ENCODE peak calls at places on chromosomes 4 and X, in nine cellular contexts. Q is Panc1, P is esophagus muscularis mucosa, G is upper lobe of left lung, C is transverse colon, Z is breast epithelium, L is HL-60, W is endothelial cell of umbilical vein, I is stomach. B is an unnamed sample.

GRCh38 chr4:40978548-40978947 is 228.8 kb downstream of the NSUN7 start:
- DNase-seq in Q (no peak), P (no peak), G (no peak), C (no peak), Z (no peak), L (no peak), W (no peak), I (no peak), B (no peak)

GRCh38 chrX:40526412-40526811 is 54.4 kb upstream of the ATP6AP2 start:
- DNase-seq in Q (no peak), P (no peak), G (no peak), C (no peak), Z (no peak), L (no peak), W (no peak), I (no peak), B (no peak)

GRCh38 chr4:118968813-118969212 is 80.2 kb downstream of the SYNPO2 start:
- DNase-seq in Q (no peak), P (peak), G (no peak), C (no peak), Z (no peak), L (no peak), W (no peak), I (no peak), B (no peak)

GRCh38 chr4:184369871-184370270 is 104.5 kb downstream of the IRF2 start:
- DNase-seq in Q (no peak), P (no peak), G (no peak), C (no peak), Z (no peak), L (no peak), W (no peak), I (no peak), B (no peak)

GRCh38 chr4:151770154-151770553 is 9.3 kb upstream of the GATB start:
- DNase-seq in Q (no peak), P (no peak), G (no peak), C (no peak), Z (no peak), L (no peak), W (no peak), I (no peak), B (no peak)

GRCh38 chr4:175947117-175947722 is 118.4 kb upstream of the WDR17 start:
- DNase-seq in Q (no peak), P (no peak), G (no peak), C (no peak), Z (no peak), L (no peak), W (peak), I (no peak), B (no peak)

GRCh38 chrX:85851418-85851817 is 195.9 kb downstream of the CHM start:
- DNase-seq in Q (peak), P (no peak), G (peak), C (peak), Z (no peak), L (no peak), W (peak), I (peak), B (no peak)

GRCh38 chr4:144906181-144906895 is 191.7 kb downstream of the ANAPC10 start:
- DNase-seq in Q (no peak), P (no peak), G (no peak), C (no peak), Z (no peak), L (peak), W (peak), I (no peak), B (no peak)

GRCh38 chr4:38128478-38129451 is 168.6 kb downstream of the PTTG2 start:
- DNase-seq in Q (no peak), P (no peak), G (no peak), C (peak), Z (no peak), L (no peak), W (no peak), I (no peak), B (no peak)

GRCh38 chr4:29304595-29304994 is 1415.6 kb upstream of the PCDH7 start:
- DNase-seq in Q (no peak), P (no peak), G (no peak), C (no peak), Z (no peak), L (no peak), W (no peak), I (no peak), B (no peak)

GRCh38 chr4:166078383-166078782 is 205.3 kb downstream of the TLL1 start:
- DNase-seq in Q (no peak), P (no peak), G (no peak), C (no peak), Z (no peak), L (no peak), W (no peak), I (no peak), B (no peak)

GRCh38 chr4:178681871-178682270 is 1239.6 kb upstream of the AGA start:
- DNase-seq in Q (no peak), P (no peak), G (no peak), C (no peak), Z (no peak), L (no peak), W (no peak), I (no peak), B (no peak)

GRCh38 chrX:14729058-14729457 is 143.8 kb downstream of the FANCB start:
- DNase-seq in Q (no peak), P (no peak), G (no peak), C (no peak), Z (no peak), L (no peak), W (no peak), I (no peak), B (no peak)

GRCh38 chr4:184384056-184384809 is 90.1 kb downstream of the IRF2 start:
- DNase-seq in Q (peak), P (no peak), G (peak), C (peak), Z (peak), L (peak), W (peak), I (peak), B (peak)

GRCh38 chr4:33052241-33052640 is 2332.1 kb downstream of the PCDH7 start:
- DNase-seq in Q (no peak), P (no peak), G (no peak), C (no peak), Z (no peak), L (no peak), W (no peak), I (no peak), B (no peak)

GRCh38 chrX:115898382-115899001 is 272.1 kb upstream of the AGTR2 start:
- DNase-seq in Q (no peak), P (no peak), G (peak), C (peak), Z (peak), L (no peak), W (no peak), I (peak), B (no peak)

GRCh38 chr4:3305610-3306371 is 13.0 kb downstream of the RGS12 start:
- DNase-seq in Q (no peak), P (no peak), G (no peak), C (no peak), Z (no peak), L (peak), W (peak), I (no peak), B (no peak)

GRCh38 chr4:2248044-2248780 is 6.3 kb upstream of the HAUS3 start:
- DNase-seq in Q (no peak), P (peak), G (no peak), C (no peak), Z (peak), L (no peak), W (no peak), I (peak), B (peak)

GRCh38 chr4:169314906-169315305 is 44.1 kb upstream of the SH3RF1 start:
- DNase-seq in Q (no peak), P (peak), G (peak), C (peak), Z (peak), L (no peak), W (peak), I (peak), B (no peak)

GRCh38 chrX:105567046-105567445 is 255.3 kb upstream of the NRK start:
- DNase-seq in Q (no peak), P (no peak), G (no peak), C (no peak), Z (no peak), L (no peak), W (no peak), I (no peak), B (no peak)

GRCh38 chrX:135740683-135741149 is 27.3 kb downstream of the CT45A3 start:
- DNase-seq in Q (no peak), P (no peak), G (no peak), C (peak), Z (no peak), L (peak), W (peak), I (peak), B (peak)

GRCh38 chr4:7419961-7420660 is 14.6 kb downstream of the PSAPL1 start:
- DNase-seq in Q (no peak), P (no peak), G (peak), C (no peak), Z (no peak), L (no peak), W (no peak), I (peak), B (no peak)

GRCh38 chrX:2325076-2325784 is 175.5 kb downstream of the DHRSX start:
- DNase-seq in Q (no peak), P (no peak), G (peak), C (peak), Z (peak), L (no peak), W (peak), I (peak), B (peak)

GRCh38 chrX:68114573-68115199 is 318.6 kb downstream of the OPHN1 start:
- DNase-seq in Q (no peak), P (no peak), G (no peak), C (peak), Z (no peak), L (peak), W (no peak), I (no peak), B (no peak)

GRCh38 chrX:87706134-87706533 is 188.5 kb downstream of the KLHL4 start:
- DNase-seq in Q (no peak), P (no peak), G (no peak), C (no peak), Z (no peak), L (no peak), W (no peak), I (no peak), B (no peak)

GRCh38 chr4:82382756-82383155 is 9.0 kb upstream of the HNRNPD start:
- DNase-seq in Q (no peak), P (peak), G (no peak), C (no peak), Z (no peak), L (no peak), W (no peak), I (no peak), B (no peak)

GRCh38 chr4:184568770-184569169 is 80.5 kb downstream of the CASP3 start:
- DNase-seq in Q (no peak), P (peak), G (no peak), C (no peak), Z (no peak), L (no peak), W (peak), I (no peak), B (no peak)

GRCh38 chr4:83731609-83732008 is 195.7 kb downstream of the GPAT3 start:
- DNase-seq in Q (no peak), P (no peak), G (peak), C (no peak), Z (no peak), L (no peak), W (no peak), I (no peak), B (no peak)

GRCh38 chr4:26320159-26320452 is 708 bp upstream of the RBPJ start:
- DNase-seq in Q (no peak), P (no peak), G (no peak), C (no peak), Z (no peak), L (no peak), W (no peak), I (no peak), B (peak)

GRCh38 chr4:177385576-177386320 is 56.5 kb downstream of the AGA start:
- DNase-seq in Q (no peak), P (no peak), G (no peak), C (no peak), Z (no peak), L (no peak), W (no peak), I (no peak), B (no peak)

GRCh38 chr4:41718907-41719306 is 29.6 kb downstream of the PHOX2B start:
- DNase-seq in Q (no peak), P (no peak), G (no peak), C (no peak), Z (no peak), L (no peak), W (no peak), I (no peak), B (no peak)

DNA sequence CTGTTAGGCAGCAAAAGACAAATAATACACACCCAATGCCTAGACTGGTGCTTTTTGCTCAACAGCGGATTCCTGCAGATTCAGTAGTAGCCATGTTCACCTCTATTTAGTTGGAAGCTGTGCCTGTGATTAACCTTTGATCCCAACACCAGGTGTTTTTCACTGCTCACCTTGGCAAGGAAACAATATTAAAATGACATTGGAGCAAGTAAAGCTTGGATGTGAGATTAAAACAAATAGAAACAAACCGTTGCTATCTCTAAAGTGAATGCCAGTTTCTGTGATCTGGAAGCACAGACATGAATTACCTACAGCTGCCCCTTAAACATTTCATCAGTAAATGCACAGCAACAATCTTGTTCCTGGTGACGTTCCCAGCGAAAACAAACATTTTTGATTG is 35.7 kb downstream of the MAGEB17 start:
- DNase-seq in Q (no peak), P (no peak), G (no peak), C (no peak), Z (no peak), L (no peak), W (no peak), I (no peak), B (no peak)
- TF ChIP-seq POLR2AphosphoS5 in Q (no peak), P (no peak), G (no peak), C (no peak), Z (no peak), L (no peak), W (no peak), I (no peak), B (no peak)

GRCh38 chrX:106933538-106933961 is 13.3 kb downstream of the CLDN2 start:
- DNase-seq in Q (no peak), P (no peak), G (no peak), C (no peak), Z (no peak), L (no peak), W (peak), I (peak), B (no peak)
- TF ChIP-seq POLR2AphosphoS5 in Q (no peak), P (no peak), G (no peak), C (no peak), Z (no peak), L (no peak), W (peak), I (no peak), B (no peak)

GRCh38 chrX:108219949-108220601 is 128.5 kb downstream of the ATG4A start:
- DNase-seq in Q (no peak), P (no peak), G (no peak), C (no peak), Z (no peak), L (no peak), W (no peak), I (no peak), B (no peak)
- TF ChIP-seq POLR2AphosphoS5 in Q (no peak), P (no peak), G (no peak), C (no peak), Z (no peak), L (no peak), W (no peak), I (no peak), B (no peak)

GRCh38 chr4:71768123-71768522 is 15.8 kb downstream of the GC start:
- DNase-seq in Q (no peak), P (no peak), G (no peak), C (no peak), Z (no peak), L (no peak), W (no peak), I (no peak), B (no peak)
- TF ChIP-seq POLR2AphosphoS5 in Q (no peak), P (no peak), G (no peak), C (no peak), Z (no peak), L (no peak), W (no peak), I (no peak), B (no peak)

DNA sequence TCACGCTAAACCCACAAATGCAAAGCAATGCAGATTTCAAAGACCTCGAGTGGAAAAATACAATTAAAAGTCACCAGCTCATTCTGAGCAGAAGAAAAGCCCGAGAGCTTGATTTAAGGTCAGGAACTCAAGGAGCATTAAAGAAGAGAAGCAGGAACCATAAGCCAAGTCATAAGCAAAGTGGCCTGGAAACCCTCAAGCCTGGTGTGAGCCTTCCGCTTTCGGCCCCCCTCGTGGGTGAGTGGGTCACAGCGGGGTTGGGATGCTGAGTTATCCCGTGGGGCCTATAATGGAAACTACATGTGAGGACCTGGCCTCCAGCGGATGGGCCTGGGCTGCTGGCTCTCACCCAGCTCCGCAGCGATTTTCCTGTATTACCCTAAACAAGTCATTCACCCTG is 504.3 kb downstream of the RAB28 start:
- DNase-seq in Q (no peak), P (no peak), G (no peak), C (peak), Z (no peak), L (no peak), W (no peak), I (no peak), B (no peak)
- TF ChIP-seq POLR2AphosphoS5 in Q (no peak), P (no peak), G (no peak), C (no peak), Z (no peak), L (no peak), W (no peak), I (no peak), B (no peak)

GRCh38 chrX:153765138-153766079 is 1.4 kb downstream of the PLXNB3 start:
- DNase-seq in Q (no peak), P (no peak), G (no peak), C (peak), Z (no peak), L (no peak), W (peak), I (no peak), B (peak)
- TF ChIP-seq POLR2AphosphoS5 in Q (no peak), P (no peak), G (peak), C (no peak), Z (no peak), L (no peak), W (peak), I (no peak), B (no peak)